ENCODE peak calls at places on chromosomes 7 and 10, in ten cellular contexts. B, Q, S, R, W, T, N, V, F and Y are unnamed samples.

GRCh38 chr7:1053002-1053411 is 8.7 kb downstream of the GPR146 start:
- DNase-seq in R (peak), S (no peak), Q (no peak), W (no peak), B (no peak), F (no peak), T (no peak), V (no peak), N (no peak), Y (no peak)

GRCh38 chr10:93478873-93479272 is 3.3 kb downstream of the MYOF start:
- DNase-seq in S (no peak), B (no peak), F (no peak), W (no peak), Q (no peak), R (no peak), T (no peak), N (no peak), V (no peak), Y (no peak)

GRCh38 chr10:71747808-71748523 is 25.4 kb downstream of the VSIR start:
- DNase-seq in W (no peak), Q (no peak), F (peak), V (no peak), T (no peak), R (peak), N (no peak), S (no peak), B (no peak), Y (no peak)

GRCh38 chr7:105846404-105846803 is 30.0 kb downstream of the ATXN7L1 start:
- DNase-seq in N (no peak), W (no peak), F (no peak), V (no peak), T (no peak), Q (no peak), S (no peak), B (no peak), R (no peak), Y (no peak)

GRCh38 chr10:124602121-124602561 is 140.5 kb downstream of the LHPP start:
- DNase-seq in F (no peak), Q (no peak), B (no peak), T (no peak), S (no peak), R (no peak), W (no peak), N (no peak), V (no peak), Y (no peak)

GRCh38 chr7:42198974-42199668 is 37.9 kb downstream of the GLI3 start:
- DNase-seq in N (peak), S (no peak), V (no peak), R (no peak), T (no peak), W (no peak), Q (no peak), B (no peak), F (no peak), Y (no peak)

GRCh38 chr10:74011762-74012161 is 13.8 kb downstream of the VCL start:
- DNase-seq in B (peak), Q (no peak), T (no peak), W (peak), N (peak), R (no peak), F (no peak), S (no peak), V (no peak), Y (peak)

GRCh38 chr10:86899128-86899527 is 58.3 kb downstream of the MMRN2 start:
- DNase-seq in R (no peak), S (no peak), T (no peak), Q (no peak), W (no peak), B (no peak), F (no peak), N (no peak), V (no peak), Y (no peak)

GRCh38 chr10:86962981-86963310 is 4.5 kb downstream of the SNCG start:
- DNase-seq in B (no peak), Q (no peak), T (no peak), F (no peak), S (no peak), R (no peak), N (no peak), V (no peak), W (no peak), Y (no peak)

GRCh38 chr10:87546971-87547413 is 42.3 kb downstream of the MINPP1 start:
- DNase-seq in F (no peak), B (no peak), W (no peak), V (no peak), R (no peak), S (no peak), Q (no peak), N (no peak), T (no peak), Y (no peak)

GRCh38 chr7:128221929-128222403 is 19.1 kb upstream of the LEP start:
- DNase-seq in B (peak), N (no peak), W (no peak), T (peak), S (no peak), V (peak), F (no peak), Q (peak), R (no peak), Y (no peak)

GRCh38 chr7:98685541-98685940 is 68.5 kb downstream of the NPTX2 start:
- DNase-seq in N (no peak), F (no peak), W (no peak), T (no peak), R (no peak), Q (no peak), B (no peak), V (no peak), S (no peak), Y (no peak)

GRCh38 chr7:139121-139520 is 53.2 kb upstream of the FAM20C start:
- DNase-seq in V (no peak), W (no peak), Q (no peak), T (no peak), F (no peak), S (no peak), B (no peak), N (no peak), R (peak), Y (no peak)

GRCh38 chr7:29270979-29271658 is 76.5 kb downstream of the CHN2 start:
- DNase-seq in Q (no peak), B (no peak), V (no peak), N (no peak), W (no peak), S (no peak), R (no peak), T (no peak), F (no peak), Y (no peak)

GRCh38 chr10:45442670-45443069 is 68.7 kb downstream of the ALOX5 start:
- DNase-seq in W (no peak), S (no peak), V (no peak), B (no peak), T (no peak), R (no peak), Q (no peak), F (no peak), N (no peak), Y (no peak)

GRCh38 chr7:98137826-98138151 is 31.1 kb downstream of the LMTK2 start:
- DNase-seq in R (no peak), F (peak), T (no peak), S (no peak), W (no peak), B (no peak), N (no peak), V (no peak), Q (no peak), Y (no peak)

GRCh38 chr7:139557857-139558581 is 34.5 kb downstream of the CLEC2L start:
- DNase-seq in W (no peak), F (no peak), T (no peak), N (no peak), V (no peak), B (no peak), R (no peak), Q (no peak), S (no peak), Y (no peak)

GRCh38 chr10:78552261-78552811 is 516.4 kb upstream of the ZMIZ1 start:
- DNase-seq in T (no peak), N (no peak), S (peak), B (no peak), V (no peak), Q (no peak), R (peak), F (no peak), W (peak), Y (no peak)

GRCh38 chr7:28517606-28518005 is 105.3 kb downstream of the CREB5 start:
- DNase-seq in R (no peak), B (no peak), T (no peak), Q (no peak), F (no peak), S (no peak), W (no peak), V (no peak), N (no peak), Y (no peak)

GRCh38 chr7:28055161-28055544 is 125.4 kb downstream of the JAZF1 start:
- DNase-seq in F (no peak), Q (peak), S (no peak), B (peak), R (no peak), T (no peak), W (no peak), V (no peak), N (no peak), Y (no peak)

GRCh38 chr10:42932735-42933453 is 144.0 kb upstream of the RET start:
- DNase-seq in W (no peak), F (peak), S (no peak), T (peak), V (peak), B (no peak), R (no peak), N (no peak), Q (no peak), Y (no peak)

GRCh38 chr10:116728526-116729096 is 13.8 kb downstream of the HSPA12A start:
- DNase-seq in F (no peak), B (peak), N (no peak), W (no peak), V (no peak), Q (no peak), S (no peak), T (no peak), R (no peak), Y (peak)

GRCh38 chr7:2627258-2628136 is 4.3 kb upstream of the TTYH3 start:
- DNase-seq in R (peak), F (no peak), S (no peak), Q (no peak), V (no peak), W (no peak), N (no peak), B (no peak), T (no peak), Y (no peak)

GRCh38 chr10:78815702-78816334 is 252.9 kb upstream of the ZMIZ1 start:
- DNase-seq in T (no peak), W (no peak), B (peak), Q (no peak), S (no peak), N (no peak), V (no peak), R (no peak), F (no peak), Y (no peak)

GRCh38 chr10:6958254-6958653 is 378.2 kb upstream of the PRKCQ start:
- DNase-seq in N (no peak), F (no peak), T (no peak), V (no peak), W (no peak), B (no peak), S (no peak), R (no peak), Q (no peak), Y (no peak)

GRCh38 chr10:91525939-91526712 is 106.7 kb downstream of the PPP1R3C start:
- DNase-seq in F (no peak), V (no peak), T (peak), N (no peak), Q (no peak), R (no peak), B (no peak), W (no peak), S (no peak), Y (no peak)

GRCh38 chr10:127524869-127525268 is 24.2 kb upstream of the NPS start:
- DNase-seq in B (no peak), V (no peak), N (peak), T (no peak), W (no peak), R (no peak), S (no peak), F (no peak), Q (no peak), Y (no peak)

GRCh38 chr10:94803307-94803706 is 40.8 kb downstream of the CYP2C19 start:
- DNase-seq in Q (no peak), V (no peak), B (no peak), R (no peak), W (no peak), S (no peak), F (no peak), T (no peak), N (no peak), Y (no peak)

GRCh38 chr10:121771957-121772356 is 155.9 kb downstream of the ATE1 start:
- DNase-seq in V (no peak), F (no peak), R (no peak), N (peak), W (no peak), Q (no peak), S (no peak), T (no peak), B (no peak), Y (no peak)

GRCh38 chr10:103727546-103727963 is 127.8 kb downstream of the SH3PXD2A start:
- DNase-seq in W (no peak), T (no peak), S (peak), Q (no peak), F (no peak), N (peak), B (no peak), V (no peak), R (peak), Y (no peak)

GRCh38 chr10:65320256-65321026 is 1605.4 kb upstream of the LRRTM3 start:
- DNase-seq in R (no peak), T (no peak), W (no peak), N (peak), F (no peak), Q (no peak), S (no peak), V (no peak), B (no peak), Y (no peak)

GRCh38 chr7:3955751-3956696 is 655.0 kb downstream of the SDK1 start:
- DNase-seq in T (no peak), R (no peak), N (peak), F (no peak), B (peak), V (peak), S (no peak), W (no peak), Q (peak), Y (peak)

GRCh38 chr7:1397491-1398327 is 61.6 kb downstream of the MICALL2 start:
- DNase-seq in F (no peak), T (no peak), V (no peak), N (no peak), S (no peak), W (no peak), B (no peak), Q (no peak), R (no peak), Y (no peak)

GRCh38 chr10:9254353-9254752 is 1199.9 kb downstream of the GATA3 start:
- DNase-seq in W (peak), N (peak), S (no peak), R (no peak), B (no peak), T (no peak), Q (no peak), V (no peak), F (no peak), Y (no peak)